ENCODE peak calls at places on chromosomes 11 and 22, in five cellular contexts. N is fibroblast of gingiva; L is mesendoderm; S is activated CD8-positive, alpha-beta T cell treated with anti-CD3 and anti-CD28 coated beads for 36 hours; R is stimulated activated CD4-positive, alpha-beta T cell treated with anti-CD3 and anti-CD28 coated beads, Interleukin-12 subunit alpha, Interleukin-12 subunit beta, amount 100 ng/mL, for 48 hours. H is an unnamed sample.

GRCh38 chr11:19961225-19961624 is 199.1 kb downstream of the DBX1 start:
- DNase-seq in N (no peak), L (no peak), S (no peak), R (no peak), H (no peak)

GRCh38 chr22:21868651-21869050 is 1.2 kb upstream of the MAPK1 start:
- DNase-seq in N (no peak), L (no peak), S (no peak), R (no peak), H (no peak)

GRCh38 chr11:88534185-88534584 is 196.6 kb upstream of the CTSC start:
- DNase-seq in N (no peak), L (no peak), S (no peak), R (no peak), H (no peak)

GRCh38 chr11:2804701-2805387 is 80.7 kb downstream of the CDKN1C start:
- DNase-seq in N (no peak), L (no peak), S (no peak), R (no peak), H (no peak)

GRCh38 chr22:48959496-48959895 is 868.2 kb downstream of the BRD1 start:
- DNase-seq in N (no peak), L (no peak), S (no peak), R (no peak), H (no peak)

GRCh38 chr11:113690619-113691569 is 15.2 kb downstream of the TMPRSS5 start:
- DNase-seq in N (peak; percentile 20), L (peak; percentile 66), S (peak; percentile 28), R (peak; percentile 1), H (peak; percentile 96)

GRCh38 chr11:94974178-94974577 is 669 bp downstream of the KDM4D start:
- DNase-seq in N (no peak), L (no peak), S (no peak), R (no peak), H (no peak)

GRCh38 chr11:119671048-119671447 is 58.0 kb downstream of the NECTIN1 start:
- DNase-seq in N (peak; percentile 83), L (no peak), S (no peak), R (no peak), H (peak; percentile 25)

GRCh38 chr11:81963018-81963417 is 770.6 kb downstream of the FAM181B start:
- DNase-seq in N (no peak), L (peak; percentile 23), S (no peak), R (no peak), H (no peak)

GRCh38 chr11:113994077-113994954 is 19.4 kb downstream of the HTR3A start:
- DNase-seq in N (no peak), L (peak; percentile 37), S (peak; percentile 40), R (peak; percentile 12), H (no peak)

GRCh38 chr11:27310710-27311109 is 52.3 kb downstream of the CCDC34 start:
- DNase-seq in N (no peak), L (no peak), S (no peak), R (no peak), H (no peak)

GRCh38 chr11:85934599-85935169 is 79.5 kb downstream of the CCDC83 start:
- DNase-seq in N (no peak), L (no peak), S (no peak), R (no peak), H (no peak)

GRCh38 chr22:48100685-48101417 is 1338.4 kb downstream of the TBC1D22A start:
- DNase-seq in N (no peak), L (no peak), S (no peak), R (no peak), H (no peak)

GRCh38 chr11:63916837-63917684 is at the start of gene RCOR2:
- DNase-seq in N (peak; percentile 92), L (peak; percentile 95), S (peak; percentile 76), R (peak; percentile 37), H (peak; percentile 75)

GRCh38 chr22:35102663-35103062 is 36.7 kb downstream of the ISX start:
- DNase-seq in N (no peak), L (peak; percentile 90), S (no peak), R (no peak), H (peak; percentile 46)

GRCh38 chr22:42717197-42717967 is 3.3 kb downstream of the A4GALT start:
- DNase-seq in N (peak; percentile 18), L (peak; percentile 91), S (no peak), R (no peak), H (no peak)

GRCh38 chr11:119992171-119993051 is 145.5 kb downstream of the TRIM29 start:
- DNase-seq in N (no peak), L (peak; percentile 16), S (no peak), R (no peak), H (no peak)

GRCh38 chr22:37558815-37559214 is 1.5 kb upstream of the CDC42EP1 start:
- DNase-seq in N (no peak), L (no peak), S (no peak), R (no peak), H (no peak)

GRCh38 chr11:75855191-75855590 is 40.2 kb downstream of the UVRAG start:
- DNase-seq in N (no peak), L (no peak), S (no peak), R (no peak), H (no peak)

GRCh38 chr22:41478891-41479521 is 10.1 kb downstream of the ACO2 start:
- DNase-seq in N (peak; percentile 95), L (no peak), S (peak; percentile 32), R (no peak), H (no peak)

GRCh38 chr11:36340909-36341308 is 44.8 kb downstream of the PRR5L start:
- DNase-seq in N (no peak), L (no peak), S (no peak), R (no peak), H (no peak)

GRCh38 chr11:126687477-126687876 is 313.1 kb downstream of the KIRREL3 start:
- DNase-seq in N (no peak), L (no peak), S (no peak), R (no peak), H (no peak)

H was measured in M059J.